ENCODE peak calls at places on chromosomes 11 and 22, in four cellular contexts. One of them, this sample, is unnamed.

GRCh38 chr22:44404341-44405020 is 91.7 kb upstream of the SHISAL1 start:
- DNase-seq in uterus: no peak
- DNase-seq in GM12865: no peak
- DNase-seq in tibial artery: no peak
- DNase-seq in this sample: no peak

GRCh38 chr11:131955901-131956300 is 585.5 kb downstream of the NTM start:
- DNase-seq in uterus: no peak
- DNase-seq in GM12865: no peak
- DNase-seq in tibial artery: no peak
- DNase-seq in this sample: no peak

GRCh38 chr11:36062796-36063380 is 119.0 kb downstream of the LDLRAD3 start:
- DNase-seq in uterus: peak; percentile 38
- DNase-seq in GM12865: no peak
- DNase-seq in tibial artery: no peak
- DNase-seq in this sample: no peak

GRCh38 chr11:131038597-131038996 is 122.3 kb upstream of the SNX19 start:
- DNase-seq in uterus: no peak
- DNase-seq in GM12865: peak; percentile 26
- DNase-seq in tibial artery: no peak
- DNase-seq in this sample: no peak

GRCh38 chr11:65411681-65412070 is 10.9 kb upstream of the NEAT1 start:
- DNase-seq in uterus: no peak
- DNase-seq in GM12865: no peak
- DNase-seq in tibial artery: no peak
- DNase-seq in this sample: no peak

GRCh38 chr11:62599909-62600308 is 1.8 kb downstream of the MTA2 start:
- DNase-seq in uterus: no peak
- DNase-seq in GM12865: peak; percentile 38
- DNase-seq in tibial artery: no peak
- DNase-seq in this sample: no peak

GRCh38 chr11:106937113-106937512 is 81.2 kb downstream of the GUCY1A2 start:
- DNase-seq in uterus: no peak
- DNase-seq in GM12865: no peak
- DNase-seq in tibial artery: no peak
- DNase-seq in this sample: no peak

GRCh38 chr11:75204685-75205667 is 35.6 kb upstream of the TPBGL start:
- DNase-seq in uterus: peak; percentile 72
- DNase-seq in GM12865: peak; percentile 82
- DNase-seq in tibial artery: peak; percentile 84
- DNase-seq in this sample: peak; percentile 90

GRCh38 chr11:13145461-13145860 is 132.1 kb upstream of the BMAL1 start:
- DNase-seq in uterus: no peak
- DNase-seq in GM12865: no peak
- DNase-seq in tibial artery: no peak
- DNase-seq in this sample: no peak

GRCh38 chr11:12019337-12019736 is 10.9 kb upstream of the DKK3 start:
- DNase-seq in uterus: no peak
- DNase-seq in GM12865: no peak
- DNase-seq in tibial artery: no peak
- DNase-seq in this sample: no peak

GRCh38 chr11:133830931-133831907 is 14.1 kb downstream of the SPATA19 start:
- DNase-seq in uterus: no peak
- DNase-seq in GM12865: no peak
- DNase-seq in tibial artery: no peak
- DNase-seq in this sample: no peak

GRCh38 chr11:125923012-125923579 is 18.8 kb downstream of the DDX25 start:
- DNase-seq in uterus: peak; percentile 79
- DNase-seq in GM12865: peak; percentile 75
- DNase-seq in tibial artery: peak; percentile 59
- DNase-seq in this sample: peak; percentile 68

GRCh38 chr11:105447936-105448702 is 161.8 kb upstream of the GRIA4 start:
- DNase-seq in uterus: no peak
- DNase-seq in GM12865: no peak
- DNase-seq in tibial artery: no peak
- DNase-seq in this sample: no peak

GRCh38 chr11:61539009-61539408 is 30.5 kb downstream of the LRRC10B start:
- DNase-seq in uterus: no peak
- DNase-seq in GM12865: no peak
- DNase-seq in tibial artery: no peak
- DNase-seq in this sample: peak; percentile 29

GRCh38 chr11:43366597-43367121 is 7.9 kb downstream of the TTC17 start:
- DNase-seq in uterus: no peak
- DNase-seq in GM12865: peak; percentile 8
- DNase-seq in tibial artery: no peak
- DNase-seq in this sample: no peak

GRCh38 chr22:33350391-33350955 is 292.3 kb upstream of the SYN3 start:
- DNase-seq in uterus: no peak
- DNase-seq in GM12865: no peak
- DNase-seq in tibial artery: no peak
- DNase-seq in this sample: no peak

GRCh38 chr22:25490869-25491268 is 73.6 kb upstream of the GRK3 start:
- DNase-seq in uterus: no peak
- DNase-seq in GM12865: no peak
- DNase-seq in tibial artery: no peak
- DNase-seq in this sample: no peak

GRCh38 chr11:42161886-42162285 is 702.4 kb upstream of the LRRC4C start:
- DNase-seq in uterus: no peak
- DNase-seq in GM12865: no peak
- DNase-seq in tibial artery: no peak
- DNase-seq in this sample: no peak

GRCh38 chr11:7775689-7776088 is 21.1 kb downstream of the OR5P2 start:
- DNase-seq in uterus: no peak
- DNase-seq in GM12865: no peak
- DNase-seq in tibial artery: no peak
- DNase-seq in this sample: no peak

GRCh38 chr11:96254087-96254486 is 88.9 kb downstream of the MAML2 start:
- DNase-seq in uterus: no peak
- DNase-seq in GM12865: peak; percentile 79
- DNase-seq in tibial artery: no peak
- DNase-seq in this sample: no peak

GRCh38 chr22:35838849-35839646 is 121.4 kb downstream of the APOL5 start:
- DNase-seq in uterus: peak; percentile 78
- DNase-seq in GM12865: peak; percentile 25
- DNase-seq in tibial artery: peak; percentile 69
- DNase-seq in this sample: no peak
- H3K4me3 ChIP-seq in uterus: peak overlapping the region; percentile 49
- H3K4me3 ChIP-seq in GM12865: no peak overlapping the region
- H3K4me3 ChIP-seq in tibial artery: peak overlapping the region; percentile 48
- H3K4me3 ChIP-seq in this sample: peak overlapping the region; percentile 53

DNA sequence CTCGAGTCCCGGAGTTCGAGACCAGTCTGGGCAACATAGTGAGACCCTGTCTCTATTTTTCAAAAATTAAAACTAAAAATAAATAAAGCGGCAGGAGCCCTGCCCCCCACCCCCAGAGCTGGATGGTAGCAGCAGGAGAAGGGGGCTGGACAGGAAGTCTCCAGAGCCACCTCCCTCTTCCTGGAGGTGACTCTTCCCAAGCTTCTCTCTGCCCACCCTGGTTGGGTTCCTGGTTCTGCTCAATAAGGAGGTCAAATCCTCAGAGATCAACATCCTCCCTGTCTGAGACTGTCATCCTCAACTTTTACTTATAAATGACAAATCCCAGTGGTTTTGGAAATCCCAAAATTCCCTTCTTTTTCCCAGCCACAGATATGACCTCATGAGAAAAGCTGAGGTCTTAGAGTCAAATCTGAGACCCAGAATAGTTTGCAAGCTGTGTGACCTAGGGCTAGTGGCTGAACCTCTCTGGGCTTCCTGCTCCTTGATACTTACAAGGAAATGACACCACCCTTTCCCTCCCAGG is 987 bp downstream of the C1QTNF6 start:
- DNase-seq in uterus: no peak
- DNase-seq in GM12865: no peak
- DNase-seq in tibial artery: no peak
- DNase-seq in this sample: no peak
- H3K4me3 ChIP-seq in uterus: peak overlapping the region; percentile 32
- H3K4me3 ChIP-seq in GM12865: no peak overlapping the region
- H3K4me3 ChIP-seq in tibial artery: no peak overlapping the region
- H3K4me3 ChIP-seq in this sample: peak overlapping the region; percentile 48

DNA sequence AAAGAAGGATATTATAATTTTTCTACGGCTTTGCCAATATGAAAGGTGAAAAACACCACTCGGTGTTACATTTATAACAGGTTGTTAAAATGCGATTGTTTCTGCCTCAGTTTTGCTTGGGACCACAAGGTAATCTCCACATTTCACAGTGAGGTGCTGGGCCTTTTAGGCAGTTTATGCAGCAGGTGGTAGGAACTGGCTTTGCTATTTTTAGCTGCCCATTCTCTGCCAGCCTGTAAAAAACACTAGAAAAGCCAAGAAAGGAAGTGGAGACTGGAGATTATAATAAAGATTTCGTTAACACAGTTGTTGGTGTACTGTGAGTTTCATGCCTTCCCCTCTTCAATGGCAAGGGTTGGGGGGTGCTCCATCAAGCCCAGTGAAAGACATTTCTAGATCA is 8.0 kb upstream of the MRPL16 start:
- DNase-seq in uterus: no peak
- DNase-seq in GM12865: peak; percentile 9
- DNase-seq in tibial artery: no peak
- DNase-seq in this sample: no peak
- H3K4me3 ChIP-seq in uterus: no peak overlapping the region
- H3K4me3 ChIP-seq in GM12865: no peak overlapping the region
- H3K4me3 ChIP-seq in tibial artery: no peak overlapping the region
- H3K4me3 ChIP-seq in this sample: no peak overlapping the region

DNA sequence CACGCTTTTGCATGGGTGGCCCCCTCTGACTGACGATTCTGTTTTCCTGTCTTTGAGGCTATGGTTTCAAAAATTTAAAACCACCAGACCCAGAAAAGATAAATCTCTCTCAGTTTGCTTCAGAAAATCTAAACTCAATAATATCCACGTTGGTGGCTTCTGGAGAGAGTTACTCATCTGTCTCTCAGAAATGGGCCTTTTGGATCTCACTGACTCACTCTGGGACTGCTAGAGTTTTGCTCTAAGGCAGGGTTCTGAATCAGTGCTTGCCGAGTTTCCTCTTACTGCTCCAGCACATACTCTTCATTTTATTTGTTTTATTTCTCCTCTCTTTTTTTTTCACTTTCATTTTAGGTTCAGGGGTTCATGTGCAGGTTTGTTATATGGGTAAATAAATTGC is 305.7 kb downstream of the BLID start:
- DNase-seq in uterus: no peak
- DNase-seq in GM12865: no peak
- DNase-seq in tibial artery: no peak
- DNase-seq in this sample: no peak
- H3K4me3 ChIP-seq in uterus: no peak overlapping the region
- H3K4me3 ChIP-seq in GM12865: no peak overlapping the region
- H3K4me3 ChIP-seq in tibial artery: no peak overlapping the region
- H3K4me3 ChIP-seq in this sample: no peak overlapping the region

DNA sequence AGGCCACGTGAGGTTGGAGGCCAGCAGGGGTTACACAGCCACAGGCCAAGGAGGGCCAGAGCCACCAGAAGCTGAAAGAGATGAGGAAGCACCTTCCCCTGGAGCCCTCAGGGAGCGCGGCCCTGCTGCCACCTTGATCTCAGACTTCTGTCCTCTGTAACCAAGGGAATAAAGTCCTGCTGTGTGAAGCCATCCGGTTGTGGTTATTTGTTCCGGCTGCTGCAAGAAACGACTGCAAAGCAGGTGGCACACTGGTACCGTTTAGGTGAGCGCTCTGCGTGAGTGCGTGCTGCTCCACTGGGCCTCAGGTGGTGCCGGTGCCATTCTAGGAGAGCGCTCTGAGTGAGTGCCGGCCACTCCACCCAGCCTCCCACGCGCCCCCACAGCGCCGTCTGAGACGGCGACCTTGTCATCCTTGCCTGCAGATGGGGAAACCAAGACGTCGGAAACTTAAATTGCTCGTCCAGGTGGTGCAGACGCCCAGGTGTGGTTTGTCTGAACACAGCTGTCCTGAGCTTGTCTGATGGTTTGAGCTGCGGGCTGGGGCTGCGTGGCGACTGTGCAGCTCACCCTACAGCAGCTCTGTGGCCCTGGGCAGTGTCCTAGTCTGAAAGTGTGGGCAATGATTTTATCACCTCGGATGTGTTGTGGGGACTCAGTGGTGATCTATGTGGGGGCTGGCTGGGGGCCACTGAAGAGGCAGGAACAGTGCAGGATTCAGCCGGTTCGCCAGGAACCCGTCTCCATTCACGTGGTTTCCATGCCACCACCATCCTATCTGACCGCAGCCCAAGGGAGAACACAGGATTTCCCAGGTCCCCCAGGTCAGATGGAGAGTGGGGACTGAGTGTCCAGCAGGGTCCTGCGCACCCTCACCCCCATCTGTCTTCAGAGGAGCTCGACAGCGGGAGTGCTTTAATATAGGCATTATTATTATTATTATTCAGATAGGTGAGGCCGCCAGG is 4.6 kb upstream of the MRGPRG start:
- DNase-seq in uterus: no peak
- DNase-seq in GM12865: no peak
- DNase-seq in tibial artery: no peak
- DNase-seq in this sample: no peak
- H3K4me3 ChIP-seq in uterus: no peak overlapping the region
- H3K4me3 ChIP-seq in GM12865: no peak overlapping the region
- H3K4me3 ChIP-seq in tibial artery: no peak overlapping the region
- H3K4me3 ChIP-seq in this sample: no peak overlapping the region

GRCh38 chr11:4645974-4646373 is 2.2 kb downstream of the OR51E1 start:
- DNase-seq in uterus: no peak
- DNase-seq in GM12865: no peak
- DNase-seq in tibial artery: no peak
- DNase-seq in this sample: peak; percentile 31
- H3K4me3 ChIP-seq in uterus: no peak overlapping the region
- H3K4me3 ChIP-seq in GM12865: no peak overlapping the region
- H3K4me3 ChIP-seq in tibial artery: peak overlapping the region; percentile 34
- H3K4me3 ChIP-seq in this sample: peak overlapping the region; percentile 34